ENCODE peak calls at places on chromosomes 7 and 10, in ten cellular contexts. G, C, Y, H, I, O, R, A, M and Z are unnamed samples.

GRCh38 chr10:1210667-1211066 is 154.5 kb downstream of the WDR37 start:
- DNase-seq in G (peak), Y (no peak), H (no peak), I (no peak), R (no peak), O (no peak), C (no peak), A (no peak), M (no peak), Z (no peak)

GRCh38 chr10:98263088-98263487 is 4.9 kb downstream of the LOXL4 start:
- DNase-seq in G (no peak), R (no peak), C (no peak), I (no peak), H (no peak), A (no peak), Y (no peak), M (no peak), O (no peak), Z (no peak)

GRCh38 chr7:92731327-92732063 is 104.9 kb downstream of the CDK6 start:
- DNase-seq in M (peak), G (no peak), I (no peak), Y (no peak), H (no peak), A (no peak), R (no peak), O (peak), C (no peak), Z (no peak)

GRCh38 chr10:129765664-129766550 is 198.2 kb downstream of the EBF3 start:
- DNase-seq in Y (no peak), R (peak), O (no peak), H (no peak), G (peak), I (no peak), C (no peak), A (no peak), M (no peak), Z (no peak)

GRCh38 chr7:32062150-32062549 is 8.1 kb downstream of the PDE1C start:
- DNase-seq in O (peak), I (no peak), Y (peak), A (no peak), C (peak), H (no peak), R (peak), M (peak), G (no peak), Z (peak)

GRCh38 chr7:108452707-108453106 is 3.5 kb downstream of the NRCAM start:
- DNase-seq in H (peak), I (no peak), R (no peak), G (no peak), A (no peak), Y (no peak), O (no peak), C (peak), M (peak), Z (peak)

GRCh38 chr7:11689096-11689495 is 142.9 kb downstream of the THSD7A start:
- DNase-seq in I (no peak), G (no peak), H (no peak), C (no peak), R (no peak), M (no peak), A (no peak), Y (no peak), O (no peak), Z (no peak)

GRCh38 chr10:86673216-86673826 is 5.0 kb downstream of the LDB3 start:
- DNase-seq in R (no peak), M (no peak), Y (no peak), I (no peak), A (no peak), G (no peak), C (no peak), O (no peak), H (peak), Z (no peak)

GRCh38 chr10:11204355-11204879 is 186.7 kb downstream of the CELF2 start:
- DNase-seq in C (no peak), G (no peak), Y (no peak), O (no peak), A (no peak), M (no peak), I (no peak), H (no peak), R (peak), Z (no peak)

GRCh38 chr7:109259151-109259550 is 689.5 kb downstream of the DNAJB9 start:
- DNase-seq in R (no peak), O (no peak), H (no peak), Y (no peak), I (no peak), G (no peak), M (no peak), C (no peak), A (no peak), Z (no peak)

GRCh38 chr10:6864142-6864541 is 284.1 kb upstream of the PRKCQ start:
- DNase-seq in G (no peak), O (no peak), C (no peak), A (no peak), M (no peak), I (no peak), Y (no peak), R (no peak), H (no peak), Z (no peak)

GRCh38 chr7:70334295-70334694 is 736.0 kb downstream of the AUTS2 start:
- DNase-seq in R (no peak), A (no peak), I (no peak), H (no peak), G (no peak), C (no peak), M (no peak), Y (no peak), O (no peak), Z (no peak)

GRCh38 chr7:77770316-77770715 is 27.9 kb downstream of the TMEM60 start:
- DNase-seq in H (no peak), I (no peak), C (no peak), M (no peak), Y (no peak), A (no peak), O (no peak), G (no peak), R (no peak), Z (no peak)